ENCODE peak calls at places on chromosomes 16 and 17, in five cellular contexts. K is IMR-90, G is GM12878, C is K562, E is HepG2. W is an unnamed sample.

GRCh38 chr17:64661731-64661980 is 451 bp downstream of the SMURF2 start:
- DNase-seq in C (no peak), E (no peak), K (no peak), G (no peak), W (no peak)

GRCh38 chr17:11990363-11990983 is 6.8 kb downstream of the ZNF18 start:
- DNase-seq in E (no peak), C (no peak), G (no peak), K (no peak), W (no peak)

GRCh38 chr17:3958200-3958599 is 6.0 kb downstream of the ATP2A3 start:
- DNase-seq in G (no peak), E (no peak), C (no peak), K (no peak), W (no peak)

GRCh38 chr16:56513972-56514371 is 5.9 kb downstream of the BBS2 start:
- DNase-seq in C (peak; percentile 29), G (peak; percentile 4), E (peak; percentile 80), K (peak; percentile 74), W (peak; percentile 37)

GRCh38 chr16:86514656-86515376 is 4.5 kb downstream of the FOXF1 start:
- DNase-seq in G (no peak), E (no peak), K (peak; percentile 19), C (no peak), W (no peak)

GRCh38 chr16:27471661-27472060 is 69.7 kb downstream of the IL21R start:
- DNase-seq in E (no peak), K (no peak), G (no peak), C (no peak), W (no peak)

GRCh38 chr16:10100829-10101228 is 81.4 kb downstream of the GRIN2A start:
- DNase-seq in E (no peak), G (no peak), C (no peak), K (no peak), W (no peak)

GRCh38 chr17:32111141-32111771 is 31.0 kb upstream of the RHOT1 start:
- DNase-seq in K (peak; percentile 68), E (peak; percentile 52), C (peak; percentile 37), G (no peak), W (peak; percentile 60)

GRCh38 chr17:38463451-38463858 is 35.2 kb downstream of the ARHGAP23 start:
- DNase-seq in K (no peak), E (no peak), G (no peak), C (peak; percentile 10), W (no peak)

GRCh38 chr17:78131172-78132085 is 858 bp downstream of the TMC8 start:
- DNase-seq in C (no peak), K (no peak), E (no peak), G (no peak), W (peak; percentile 81)

GRCh38 chr16:19389246-19389645 is 28.4 kb upstream of the TMC5 start:
- DNase-seq in G (peak; percentile 8), K (no peak), C (peak; percentile 61), E (peak; percentile 74), W (peak; percentile 60)

GRCh38 chr17:76567634-76568432 is 17.8 kb downstream of the ST6GALNAC2 start:
- DNase-seq in G (no peak), C (peak; percentile 18), E (peak; percentile 60), K (no peak), W (peak; percentile 45)

GRCh38 chr17:63629627-63630026 is 7.4 kb downstream of the MAP3K3 start:
- DNase-seq in K (no peak), E (no peak), C (no peak), G (no peak), W (no peak)

GRCh38 chr17:30886187-30886586 is 19.9 kb downstream of the TEFM start:
- DNase-seq in C (no peak), E (no peak), K (no peak), G (no peak), W (no peak)

GRCh38 chr16:89658221-89658879 is 714 bp downstream of the SPATA33 start:
- DNase-seq in G (no peak), K (no peak), E (no peak), C (peak; percentile 51), W (peak; percentile 71)

GRCh38 chr16:320206-320605 is 32.3 kb downstream of the AXIN1 start:
- DNase-seq in E (no peak), K (no peak), G (no peak), C (no peak), W (no peak)

GRCh38 chr16:26391833-26392232 is 674.9 kb upstream of the C16orf82 start:
- DNase-seq in E (no peak), G (no peak), K (no peak), C (no peak), W (no peak)

GRCh38 chr17:17379197-17379991 is 76.2 kb downstream of the NT5M start:
- DNase-seq in K (peak; percentile 36), C (no peak), E (peak; percentile 93), G (no peak), W (no peak)

GRCh38 chr16:79066621-79067020 is 533.9 kb downstream of the MAF start:
- DNase-seq in E (no peak), C (no peak), G (no peak), K (no peak), W (no peak)

GRCh38 chr16:89135166-89135565 is 36.4 kb upstream of the CDH15 start:
- DNase-seq in G (no peak), K (no peak), C (no peak), E (no peak), W (no peak)

GRCh38 chr17:40646791-40647548 is 648 bp downstream of the SMARCE1 start:
- DNase-seq in C (no peak), G (no peak), K (peak; percentile 43), E (peak; percentile 50), W (no peak)

GRCh38 chr17:82956146-82956725 is 116.4 kb upstream of the ZNF750 start:
- DNase-seq in E (no peak), K (no peak), G (no peak), C (no peak), W (no peak)

GRCh38 chr17:67440311-67441051 is 63.4 kb downstream of the PITPNC1 start:
- DNase-seq in C (no peak), K (no peak), G (no peak), E (no peak), W (no peak)

GRCh38 chr17:3848229-3848628 is 2.2 kb upstream of the NCBP3 start:
- DNase-seq in C (no peak), E (no peak), K (no peak), G (no peak), W (no peak)

GRCh38 chr17:9274119-9274445 is 252.8 kb downstream of the NTN1 start:
- DNase-seq in G (no peak), E (no peak), K (no peak), C (no peak), W (no peak)

GRCh38 chr16:85027349-85027967 is at the start of gene KIAA0513:
- DNase-seq in E (peak; percentile 91), K (peak; percentile 90), C (peak; percentile 100), G (peak; percentile 65), W (peak; percentile 100)

GRCh38 chr17:63364387-63364786 is 81.7 kb downstream of the CYB561 start:
- DNase-seq in E (no peak), G (no peak), C (no peak), K (peak; percentile 61), W (no peak)

GRCh38 chr17:3892095-3892998 is 506 bp downstream of the CAMKK1 start:
- DNase-seq in G (no peak), K (peak; percentile 66), C (peak; percentile 61), E (peak; percentile 19), W (peak; percentile 86)

GRCh38 chr17:37642706-37643105 is 540 bp downstream of the DDX52 start:
- DNase-seq in E (no peak), K (peak; percentile 31), C (no peak), G (no peak), W (peak; percentile 19)

GRCh38 chr16:72961115-72961832 is 86.7 kb downstream of the ZFHX3 start:
- DNase-seq in E (no peak), K (peak; percentile 30), G (no peak), C (peak; percentile 23), W (peak; percentile 83)

GRCh38 chr17:42814633-42815399 is 9.3 kb downstream of the BECN1 start:
- DNase-seq in C (no peak), K (peak; percentile 81), E (no peak), G (no peak), W (no peak)

GRCh38 chr17:81019563-81020442 is 15.1 kb upstream of the BAIAP2 start:
- DNase-seq in K (no peak), E (no peak), C (peak; percentile 52), G (no peak), W (no peak)

GRCh38 chr17:81021531-81022370 is 13.2 kb upstream of the BAIAP2 start:
- DNase-seq in K (no peak), C (no peak), E (no peak), G (no peak), W (no peak)

GRCh38 chr17:81020443-81020766 is 14.5 kb upstream of the BAIAP2 start:
- DNase-seq in K (no peak), E (no peak), G (no peak), C (no peak), W (no peak)

GRCh38 chr17:81022371-81022729 is 12.6 kb upstream of the BAIAP2 start:
- DNase-seq in K (no peak), E (no peak), C (peak; percentile 41), G (no peak), W (peak; percentile 47)

DNA sequence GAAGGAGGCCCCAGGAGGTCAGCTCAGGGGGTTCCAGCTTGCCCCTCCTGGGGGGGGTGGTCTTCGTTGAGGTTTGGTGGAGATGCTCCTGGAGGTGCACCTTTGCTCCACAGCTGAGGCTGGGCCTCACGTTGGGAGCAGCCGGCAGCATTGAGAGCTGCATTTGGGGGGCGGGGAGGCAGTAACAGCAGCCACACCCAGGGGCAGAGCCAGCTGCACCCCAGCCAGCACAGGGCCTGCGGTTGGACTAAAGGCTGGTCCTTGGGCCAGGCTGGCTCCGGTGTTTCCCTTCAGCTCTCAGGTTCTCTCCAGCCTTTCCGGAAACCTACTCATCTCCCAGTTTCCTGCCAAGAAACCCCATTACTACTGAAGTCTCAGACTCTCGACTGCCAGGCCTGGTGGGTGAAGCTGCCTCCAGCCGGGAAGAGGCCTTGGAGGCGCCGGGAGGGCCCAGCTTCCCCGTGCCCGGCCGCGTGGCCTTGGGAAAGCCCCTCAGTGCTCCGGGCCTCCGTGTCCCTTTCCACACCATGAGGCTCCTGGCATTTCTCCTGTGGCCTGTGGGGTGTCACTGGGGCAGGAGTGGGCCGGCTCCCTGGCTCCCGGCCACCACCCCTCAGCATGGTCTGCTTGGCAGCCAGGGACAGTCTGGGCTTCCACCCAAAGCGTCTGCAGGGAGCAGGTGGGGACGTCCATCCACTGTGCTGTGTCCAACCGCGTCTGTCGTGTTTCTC is 14.0 kb upstream of the BAIAP2 start:
- DNase-seq in G (no peak), E (no peak), K (peak; percentile 34), C (peak; percentile 65), W (peak; percentile 46)
- TF ChIP-seq MXI1 in G (no peak), E (no peak), K (no peak), C (no peak), W (no peak)

GRCh38 chr17:81065500-81065899 is 30.5 kb downstream of the BAIAP2 start:
- DNase-seq in G (no peak), C (no peak), E (no peak), K (no peak), W (no peak)
- H3K27me3 ChIP-seq in G (peaks cover under 1% of the 10 kb centered on the region), C (no peaks in the 10 kb centered on the region), E (no peaks in the 10 kb centered on the region), K (no peaks in the 10 kb centered on the region), W (no peaks in the 10 kb centered on the region)

GRCh38 chr17:79549111-79549915 is 61.5 kb downstream of the RBFOX3 start:
- DNase-seq in K (no peak), E (no peak), G (no peak), C (no peak), W (peak; percentile 18)
- TF ChIP-seq MXI1 in K (no peak), E (no peak), G (no peak), C (no peak), W (no peak)

DNA sequence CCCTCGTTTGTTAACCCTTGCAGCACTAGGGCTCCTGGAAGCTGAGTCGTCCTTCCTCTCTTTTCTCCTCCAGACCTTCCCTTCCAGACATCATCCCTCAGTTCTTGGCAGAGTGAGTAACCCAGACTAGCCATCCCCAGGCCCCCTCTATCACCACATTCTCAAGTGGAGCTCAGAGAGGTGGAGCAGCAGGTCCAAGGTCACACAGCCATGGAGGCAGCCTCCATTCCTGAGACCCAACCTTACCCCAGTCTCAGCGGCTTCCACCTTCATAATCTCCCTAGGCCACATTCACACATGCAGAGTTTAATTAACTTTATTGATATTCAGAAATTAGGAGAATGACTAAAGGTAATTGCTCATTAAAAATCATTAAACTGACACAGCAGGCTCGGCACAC is 3.0 kb downstream of the SEZ6 start:
- DNase-seq in G (no peak), C (no peak), K (no peak), E (no peak), W (no peak)
- H3K27me3 ChIP-seq in G (peaks cover 18% of the 10 kb centered on the region), C (peaks cover 40% of the 10 kb centered on the region), K (peaks cover 77% of the 10 kb centered on the region), E (peaks cover 53% of the 10 kb centered on the region), W (peaks cover 28% of the 10 kb centered on the region)

W was measured in SK-N-SH.